ENCODE peak calls at places on chromosomes 2 and 18, in ten cellular contexts. One of them, this sample, is unnamed.

GRCh38 chr2:190197143-190197720 is 122.4 kb downstream of the HIBCH start:
- DNase-seq in activated CD8-positive, alpha-beta memory T cell treated with anti-CD3 and anti-CD28 coated beads for 24 hours: no peak
- DNase-seq in anterior cingulate cortex: no peak
- DNase-seq in GM23338: no peak
- DNase-seq in SJSA1: no peak
- DNase-seq in NCI-H2081: no peak
- DNase-seq in HS-27A: no peak
- DNase-seq in H7: no peak
- DNase-seq in IMR-90: no peak
- DNase-seq in T-cell: no peak
- DNase-seq in this sample: no peak

GRCh38 chr18:42635378-42636048 is 480.0 kb downstream of the RIT2 start:
- DNase-seq in activated CD8-positive, alpha-beta memory T cell treated with anti-CD3 and anti-CD28 coated beads for 24 hours: no peak
- DNase-seq in anterior cingulate cortex: no peak
- DNase-seq in GM23338: peak
- DNase-seq in SJSA1: no peak
- DNase-seq in NCI-H2081: no peak
- DNase-seq in HS-27A: no peak
- DNase-seq in H7: peak
- DNase-seq in IMR-90: no peak
- DNase-seq in T-cell: no peak
- DNase-seq in this sample: no peak

GRCh38 chr18:62717059-62717849 is 1.9 kb downstream of the PHLPP1 start:
- DNase-seq in activated CD8-positive, alpha-beta memory T cell treated with anti-CD3 and anti-CD28 coated beads for 24 hours: peak
- DNase-seq in anterior cingulate cortex: no peak
- DNase-seq in GM23338: peak
- DNase-seq in SJSA1: peak
- DNase-seq in NCI-H2081: peak
- DNase-seq in HS-27A: no peak
- DNase-seq in H7: no peak
- DNase-seq in IMR-90: peak
- DNase-seq in T-cell: peak
- DNase-seq in this sample: peak

GRCh38 chr2:41965886-41966285 is 81.9 kb upstream of the PKDCC start:
- DNase-seq in activated CD8-positive, alpha-beta memory T cell treated with anti-CD3 and anti-CD28 coated beads for 24 hours: no peak
- DNase-seq in anterior cingulate cortex: no peak
- DNase-seq in GM23338: no peak
- DNase-seq in SJSA1: no peak
- DNase-seq in NCI-H2081: no peak
- DNase-seq in HS-27A: no peak
- DNase-seq in H7: no peak
- DNase-seq in IMR-90: no peak
- DNase-seq in T-cell: no peak
- DNase-seq in this sample: no peak

GRCh38 chr2:20421988-20422678 is 24.7 kb upstream of the RHOB start:
- DNase-seq in activated CD8-positive, alpha-beta memory T cell treated with anti-CD3 and anti-CD28 coated beads for 24 hours: peak
- DNase-seq in anterior cingulate cortex: peak
- DNase-seq in GM23338: no peak
- DNase-seq in SJSA1: peak
- DNase-seq in NCI-H2081: no peak
- DNase-seq in HS-27A: peak
- DNase-seq in H7: no peak
- DNase-seq in IMR-90: peak
- DNase-seq in T-cell: no peak
- DNase-seq in this sample: no peak

GRCh38 chr18:34913837-34914755 is 127.1 kb upstream of the MAPRE2 start:
- DNase-seq in activated CD8-positive, alpha-beta memory T cell treated with anti-CD3 and anti-CD28 coated beads for 24 hours: no peak
- DNase-seq in anterior cingulate cortex: no peak
- DNase-seq in GM23338: no peak
- DNase-seq in SJSA1: peak
- DNase-seq in NCI-H2081: no peak
- DNase-seq in HS-27A: no peak
- DNase-seq in H7: no peak
- DNase-seq in IMR-90: peak
- DNase-seq in T-cell: no peak
- DNase-seq in this sample: no peak

GRCh38 chr2:241272722-241273551 is 42.5 kb downstream of the HDLBP start:
- DNase-seq in activated CD8-positive, alpha-beta memory T cell treated with anti-CD3 and anti-CD28 coated beads for 24 hours: peak
- DNase-seq in anterior cingulate cortex: no peak
- DNase-seq in GM23338: peak
- DNase-seq in SJSA1: peak
- DNase-seq in NCI-H2081: peak
- DNase-seq in HS-27A: no peak
- DNase-seq in H7: peak
- DNase-seq in IMR-90: peak
- DNase-seq in T-cell: peak
- DNase-seq in this sample: peak

GRCh38 chr2:55420244-55420713 is 623 bp upstream of the CCDC88A start:
- DNase-seq in activated CD8-positive, alpha-beta memory T cell treated with anti-CD3 and anti-CD28 coated beads for 24 hours: no peak
- DNase-seq in anterior cingulate cortex: no peak
- DNase-seq in GM23338: no peak
- DNase-seq in SJSA1: no peak
- DNase-seq in NCI-H2081: no peak
- DNase-seq in HS-27A: no peak
- DNase-seq in H7: no peak
- DNase-seq in IMR-90: no peak
- DNase-seq in T-cell: no peak
- DNase-seq in this sample: no peak

GRCh38 chr2:29192526-29192925 is 77.3 kb downstream of the CLIP4 start:
- DNase-seq in activated CD8-positive, alpha-beta memory T cell treated with anti-CD3 and anti-CD28 coated beads for 24 hours: no peak
- DNase-seq in anterior cingulate cortex: no peak
- DNase-seq in GM23338: no peak
- DNase-seq in SJSA1: peak
- DNase-seq in NCI-H2081: no peak
- DNase-seq in HS-27A: peak
- DNase-seq in H7: no peak
- DNase-seq in IMR-90: peak
- DNase-seq in T-cell: no peak
- DNase-seq in this sample: no peak

GRCh38 chr2:11764920-11765319 is 18.5 kb downstream of the LPIN1 start:
- DNase-seq in activated CD8-positive, alpha-beta memory T cell treated with anti-CD3 and anti-CD28 coated beads for 24 hours: no peak
- DNase-seq in anterior cingulate cortex: no peak
- DNase-seq in GM23338: no peak
- DNase-seq in SJSA1: no peak
- DNase-seq in NCI-H2081: no peak
- DNase-seq in HS-27A: no peak
- DNase-seq in H7: no peak
- DNase-seq in IMR-90: no peak
- DNase-seq in T-cell: no peak
- DNase-seq in this sample: no peak

GRCh38 chr18:79912409-79912991 is 39.0 kb downstream of the SLC66A2 start:
- DNase-seq in activated CD8-positive, alpha-beta memory T cell treated with anti-CD3 and anti-CD28 coated beads for 24 hours: peak
- DNase-seq in anterior cingulate cortex: no peak
- DNase-seq in GM23338: no peak
- DNase-seq in SJSA1: no peak
- DNase-seq in NCI-H2081: no peak
- DNase-seq in HS-27A: no peak
- DNase-seq in H7: peak
- DNase-seq in IMR-90: no peak
- DNase-seq in T-cell: peak
- DNase-seq in this sample: no peak

GRCh38 chr18:52829876-52830390 is 489.9 kb downstream of the DCC start:
- DNase-seq in activated CD8-positive, alpha-beta memory T cell treated with anti-CD3 and anti-CD28 coated beads for 24 hours: no peak
- DNase-seq in anterior cingulate cortex: no peak
- DNase-seq in GM23338: no peak
- DNase-seq in SJSA1: no peak
- DNase-seq in NCI-H2081: no peak
- DNase-seq in HS-27A: no peak
- DNase-seq in H7: no peak
- DNase-seq in IMR-90: no peak
- DNase-seq in T-cell: no peak
- DNase-seq in this sample: no peak

GRCh38 chr2:383173-383572 is 95.3 kb upstream of the ALKAL2 start:
- DNase-seq in activated CD8-positive, alpha-beta memory T cell treated with anti-CD3 and anti-CD28 coated beads for 24 hours: no peak
- DNase-seq in anterior cingulate cortex: no peak
- DNase-seq in GM23338: peak
- DNase-seq in SJSA1: no peak
- DNase-seq in NCI-H2081: no peak
- DNase-seq in HS-27A: no peak
- DNase-seq in H7: peak
- DNase-seq in IMR-90: no peak
- DNase-seq in T-cell: no peak
- DNase-seq in this sample: no peak

GRCh38 chr2:202201220-202202160 is 36.9 kb downstream of the SUMO1 start:
- DNase-seq in activated CD8-positive, alpha-beta memory T cell treated with anti-CD3 and anti-CD28 coated beads for 24 hours: no peak
- DNase-seq in anterior cingulate cortex: no peak
- DNase-seq in GM23338: no peak
- DNase-seq in SJSA1: no peak
- DNase-seq in NCI-H2081: no peak
- DNase-seq in HS-27A: no peak
- DNase-seq in H7: no peak
- DNase-seq in IMR-90: no peak
- DNase-seq in T-cell: no peak
- DNase-seq in this sample: no peak

GRCh38 chr18:34866739-34867138 is 156.6 kb downstream of the DTNA start:
- DNase-seq in activated CD8-positive, alpha-beta memory T cell treated with anti-CD3 and anti-CD28 coated beads for 24 hours: no peak
- DNase-seq in anterior cingulate cortex: no peak
- DNase-seq in GM23338: peak
- DNase-seq in SJSA1: no peak
- DNase-seq in NCI-H2081: no peak
- DNase-seq in HS-27A: no peak
- DNase-seq in H7: peak
- DNase-seq in IMR-90: peak
- DNase-seq in T-cell: no peak
- DNase-seq in this sample: no peak

GRCh38 chr2:168913495-168913894 is 12.4 kb downstream of the G6PC2 start:
- DNase-seq in activated CD8-positive, alpha-beta memory T cell treated with anti-CD3 and anti-CD28 coated beads for 24 hours: no peak
- DNase-seq in anterior cingulate cortex: no peak
- DNase-seq in GM23338: no peak
- DNase-seq in SJSA1: no peak
- DNase-seq in NCI-H2081: no peak
- DNase-seq in HS-27A: no peak
- DNase-seq in H7: no peak
- DNase-seq in IMR-90: no peak
- DNase-seq in T-cell: no peak
- DNase-seq in this sample: no peak

GRCh38 chr2:203077458-203077857 is 62.8 kb downstream of the NBEAL1 start:
- DNase-seq in activated CD8-positive, alpha-beta memory T cell treated with anti-CD3 and anti-CD28 coated beads for 24 hours: no peak
- DNase-seq in anterior cingulate cortex: no peak
- DNase-seq in GM23338: no peak
- DNase-seq in SJSA1: peak
- DNase-seq in NCI-H2081: no peak
- DNase-seq in HS-27A: no peak
- DNase-seq in H7: no peak
- DNase-seq in IMR-90: peak
- DNase-seq in T-cell: no peak
- DNase-seq in this sample: no peak

GRCh38 chr2:11067221-11068078 is 87.8 kb upstream of the SLC66A3 start:
- DNase-seq in activated CD8-positive, alpha-beta memory T cell treated with anti-CD3 and anti-CD28 coated beads for 24 hours: no peak
- DNase-seq in anterior cingulate cortex: no peak
- DNase-seq in GM23338: no peak
- DNase-seq in SJSA1: no peak
- DNase-seq in NCI-H2081: no peak
- DNase-seq in HS-27A: no peak
- DNase-seq in H7: no peak
- DNase-seq in IMR-90: no peak
- DNase-seq in T-cell: no peak
- DNase-seq in this sample: no peak

GRCh38 chr18:48949606-48950535 is 894 bp downstream of the SMAD7 start:
- DNase-seq in activated CD8-positive, alpha-beta memory T cell treated with anti-CD3 and anti-CD28 coated beads for 24 hours: peak
- DNase-seq in anterior cingulate cortex: no peak
- DNase-seq in GM23338: peak
- DNase-seq in SJSA1: peak
- DNase-seq in NCI-H2081: peak
- DNase-seq in HS-27A: no peak
- DNase-seq in H7: peak
- DNase-seq in IMR-90: peak
- DNase-seq in T-cell: peak
- DNase-seq in this sample: no peak

GRCh38 chr2:18154812-18155211 is 276.3 kb downstream of the KCNS3 start:
- DNase-seq in activated CD8-positive, alpha-beta memory T cell treated with anti-CD3 and anti-CD28 coated beads for 24 hours: no peak
- DNase-seq in anterior cingulate cortex: no peak
- DNase-seq in GM23338: peak
- DNase-seq in SJSA1: no peak
- DNase-seq in NCI-H2081: no peak
- DNase-seq in HS-27A: no peak
- DNase-seq in H7: no peak
- DNase-seq in IMR-90: no peak
- DNase-seq in T-cell: no peak
- DNase-seq in this sample: no peak

GRCh38 chr2:159557437-159558034 is 58.8 kb downstream of the BAZ2B start:
- DNase-seq in activated CD8-positive, alpha-beta memory T cell treated with anti-CD3 and anti-CD28 coated beads for 24 hours: no peak
- DNase-seq in anterior cingulate cortex: no peak
- DNase-seq in GM23338: peak
- DNase-seq in SJSA1: no peak
- DNase-seq in NCI-H2081: no peak
- DNase-seq in HS-27A: no peak
- DNase-seq in H7: peak
- DNase-seq in IMR-90: peak
- DNase-seq in T-cell: no peak
- DNase-seq in this sample: no peak

GRCh38 chr18:37161491-37161890 is 332.6 kb downstream of the KIAA1328 start:
- DNase-seq in activated CD8-positive, alpha-beta memory T cell treated with anti-CD3 and anti-CD28 coated beads for 24 hours: no peak
- DNase-seq in anterior cingulate cortex: no peak
- DNase-seq in GM23338: no peak
- DNase-seq in SJSA1: no peak
- DNase-seq in NCI-H2081: no peak
- DNase-seq in HS-27A: no peak
- DNase-seq in H7: no peak
- DNase-seq in IMR-90: no peak
- DNase-seq in T-cell: no peak
- DNase-seq in this sample: no peak

GRCh38 chr2:73415906-73416305 is 30.3 kb downstream of the ALMS1 start:
- DNase-seq in activated CD8-positive, alpha-beta memory T cell treated with anti-CD3 and anti-CD28 coated beads for 24 hours: no peak
- DNase-seq in anterior cingulate cortex: no peak
- DNase-seq in GM23338: no peak
- DNase-seq in SJSA1: no peak
- DNase-seq in NCI-H2081: no peak
- DNase-seq in HS-27A: no peak
- DNase-seq in H7: no peak
- DNase-seq in IMR-90: peak
- DNase-seq in T-cell: no peak
- DNase-seq in this sample: no peak

GRCh38 chr18:63970803-63971191 is 916 bp downstream of the SERPINB8 start:
- DNase-seq in activated CD8-positive, alpha-beta memory T cell treated with anti-CD3 and anti-CD28 coated beads for 24 hours: no peak
- DNase-seq in anterior cingulate cortex: no peak
- DNase-seq in GM23338: peak
- DNase-seq in SJSA1: no peak
- DNase-seq in NCI-H2081: no peak
- DNase-seq in HS-27A: no peak
- DNase-seq in H7: peak
- DNase-seq in IMR-90: peak
- DNase-seq in T-cell: no peak
- DNase-seq in this sample: no peak

GRCh38 chr2:205563646-205564045 is 118.7 kb upstream of the NRP2 start:
- DNase-seq in activated CD8-positive, alpha-beta memory T cell treated with anti-CD3 and anti-CD28 coated beads for 24 hours: no peak
- DNase-seq in anterior cingulate cortex: no peak
- DNase-seq in GM23338: peak
- DNase-seq in SJSA1: no peak
- DNase-seq in NCI-H2081: peak
- DNase-seq in HS-27A: no peak
- DNase-seq in H7: peak
- DNase-seq in IMR-90: no peak
- DNase-seq in T-cell: no peak
- DNase-seq in this sample: no peak

GRCh38 chr2:212892193-212892592 is 259.2 kb downstream of the IKZF2 start:
- DNase-seq in activated CD8-positive, alpha-beta memory T cell treated with anti-CD3 and anti-CD28 coated beads for 24 hours: no peak
- DNase-seq in anterior cingulate cortex: no peak
- DNase-seq in GM23338: peak
- DNase-seq in SJSA1: peak
- DNase-seq in NCI-H2081: peak
- DNase-seq in HS-27A: no peak
- DNase-seq in H7: peak
- DNase-seq in IMR-90: peak
- DNase-seq in T-cell: no peak
- DNase-seq in this sample: no peak